ENCODE peak calls at places on chromosomes 6 and 20, in nine cellular contexts. One of them, this sample, is unnamed.

GRCh38 chr6:73652637-73653570 is 888 bp downstream of the SLC17A5 start:
- DNase-seq in cardiac muscle cell: peak; percentile 73
- DNase-seq in MM.1S: peak; percentile 79
- DNase-seq in NT2/D1: no peak
- DNase-seq in K562: peak; percentile 78
- DNase-seq in endodermal cell: peak; percentile 88
- DNase-seq in SJSA1: peak; percentile 60
- DNase-seq in psoas muscle: peak; percentile 25
- DNase-seq in pancreas: peak; percentile 49
- DNase-seq in this sample: peak; percentile 85

GRCh38 chr6:104566411-104566810 is 293.3 kb downstream of the HACE1 start:
- DNase-seq in cardiac muscle cell: no peak
- DNase-seq in MM.1S: no peak
- DNase-seq in NT2/D1: no peak
- DNase-seq in K562: no peak
- DNase-seq in endodermal cell: no peak
- DNase-seq in SJSA1: no peak
- DNase-seq in psoas muscle: no peak
- DNase-seq in pancreas: no peak
- DNase-seq in this sample: no peak

GRCh38 chr6:105993769-105994521 is 92.2 kb upstream of the PRDM1 start:
- DNase-seq in cardiac muscle cell: peak; percentile 42
- DNase-seq in MM.1S: peak; percentile 60
- DNase-seq in NT2/D1: no peak
- DNase-seq in K562: no peak
- DNase-seq in endodermal cell: peak; percentile 74
- DNase-seq in SJSA1: no peak
- DNase-seq in psoas muscle: peak; percentile 22
- DNase-seq in pancreas: no peak
- DNase-seq in this sample: peak; percentile 48

GRCh38 chr20:41258489-41258888 is 59.0 kb downstream of the ZHX3 start:
- DNase-seq in cardiac muscle cell: no peak
- DNase-seq in MM.1S: no peak
- DNase-seq in NT2/D1: no peak
- DNase-seq in K562: no peak
- DNase-seq in endodermal cell: no peak
- DNase-seq in SJSA1: no peak
- DNase-seq in psoas muscle: no peak
- DNase-seq in pancreas: no peak
- DNase-seq in this sample: no peak

GRCh38 chr6:135657207-135657606 is 159.7 kb upstream of the AHI1 start:
- DNase-seq in cardiac muscle cell: no peak
- DNase-seq in MM.1S: no peak
- DNase-seq in NT2/D1: no peak
- DNase-seq in K562: no peak
- DNase-seq in endodermal cell: no peak
- DNase-seq in SJSA1: no peak
- DNase-seq in psoas muscle: no peak
- DNase-seq in pancreas: no peak
- DNase-seq in this sample: no peak

GRCh38 chr20:46305331-46305972 is 2.8 kb downstream of the CDH22 start:
- DNase-seq in cardiac muscle cell: no peak
- DNase-seq in MM.1S: no peak
- DNase-seq in NT2/D1: no peak
- DNase-seq in K562: no peak
- DNase-seq in endodermal cell: no peak
- DNase-seq in SJSA1: no peak
- DNase-seq in psoas muscle: no peak
- DNase-seq in pancreas: peak; percentile 83
- DNase-seq in this sample: no peak

GRCh38 chr6:105898286-105898685 is 187.8 kb upstream of the PRDM1 start:
- DNase-seq in cardiac muscle cell: no peak
- DNase-seq in MM.1S: peak; percentile 19
- DNase-seq in NT2/D1: no peak
- DNase-seq in K562: no peak
- DNase-seq in endodermal cell: no peak
- DNase-seq in SJSA1: no peak
- DNase-seq in psoas muscle: no peak
- DNase-seq in pancreas: no peak
- DNase-seq in this sample: no peak

GRCh38 chr20:51487525-51488279 is 54.8 kb downstream of the NFATC2 start:
- DNase-seq in cardiac muscle cell: no peak
- DNase-seq in MM.1S: no peak
- DNase-seq in NT2/D1: no peak
- DNase-seq in K562: peak; percentile 18
- DNase-seq in endodermal cell: no peak
- DNase-seq in SJSA1: peak; percentile 79
- DNase-seq in psoas muscle: no peak
- DNase-seq in pancreas: no peak
- DNase-seq in this sample: no peak

GRCh38 chr20:23970049-23970448 is 18.5 kb downstream of the GGTLC1 start:
- DNase-seq in cardiac muscle cell: no peak
- DNase-seq in MM.1S: peak; percentile 53
- DNase-seq in NT2/D1: no peak
- DNase-seq in K562: no peak
- DNase-seq in endodermal cell: no peak
- DNase-seq in SJSA1: no peak
- DNase-seq in psoas muscle: no peak
- DNase-seq in pancreas: no peak
- DNase-seq in this sample: no peak

GRCh38 chr6:108492131-108492766 is 68.5 kb upstream of the FOXO3 start:
- DNase-seq in cardiac muscle cell: peak; percentile 22
- DNase-seq in MM.1S: peak; percentile 52
- DNase-seq in NT2/D1: peak; percentile 11
- DNase-seq in K562: peak; percentile 11
- DNase-seq in endodermal cell: no peak
- DNase-seq in SJSA1: no peak
- DNase-seq in psoas muscle: no peak
- DNase-seq in pancreas: no peak
- DNase-seq in this sample: peak; percentile 46

GRCh38 chr6:13299909-13300308 is 28.4 kb downstream of the TBC1D7 start:
- DNase-seq in cardiac muscle cell: no peak
- DNase-seq in MM.1S: no peak
- DNase-seq in NT2/D1: no peak
- DNase-seq in K562: no peak
- DNase-seq in endodermal cell: peak; percentile 33
- DNase-seq in SJSA1: no peak
- DNase-seq in psoas muscle: no peak
- DNase-seq in pancreas: no peak
- DNase-seq in this sample: no peak

GRCh38 chr6:44009425-44010321 is 117.6 kb downstream of the MRPL14 start:
- DNase-seq in cardiac muscle cell: no peak
- DNase-seq in MM.1S: no peak
- DNase-seq in NT2/D1: no peak
- DNase-seq in K562: no peak
- DNase-seq in endodermal cell: peak; percentile 40
- DNase-seq in SJSA1: no peak
- DNase-seq in psoas muscle: no peak
- DNase-seq in pancreas: no peak
- DNase-seq in this sample: no peak

GRCh38 chr20:10487354-10488115 is 52.4 kb downstream of the SLX4IP start:
- DNase-seq in cardiac muscle cell: no peak
- DNase-seq in MM.1S: no peak
- DNase-seq in NT2/D1: no peak
- DNase-seq in K562: no peak
- DNase-seq in endodermal cell: no peak
- DNase-seq in SJSA1: no peak
- DNase-seq in psoas muscle: no peak
- DNase-seq in pancreas: no peak
- DNase-seq in this sample: no peak

GRCh38 chr6:143698329-143698728 is 20.6 kb downstream of the PHACTR2 start:
- DNase-seq in cardiac muscle cell: no peak
- DNase-seq in MM.1S: no peak
- DNase-seq in NT2/D1: no peak
- DNase-seq in K562: no peak
- DNase-seq in endodermal cell: no peak
- DNase-seq in SJSA1: no peak
- DNase-seq in psoas muscle: no peak
- DNase-seq in pancreas: no peak
- DNase-seq in this sample: no peak
- H3K4me1 ChIP-seq in cardiac muscle cell: peaks cover 16% of the 10 kb centered on the region
- H3K4me1 ChIP-seq in MM.1S: no peaks in the 10 kb centered on the region
- H3K4me1 ChIP-seq in NT2/D1: no peaks in the 10 kb centered on the region
- H3K4me1 ChIP-seq in K562: peaks cover 16% of the 10 kb centered on the region
- H3K4me1 ChIP-seq in endodermal cell: peaks cover 15% of the 10 kb centered on the region
- H3K4me1 ChIP-seq in SJSA1: peaks cover 33% of the 10 kb centered on the region
- H3K4me1 ChIP-seq in psoas muscle: peaks cover 55% of the 10 kb centered on the region
- H3K4me1 ChIP-seq in pancreas: peaks cover 15% of the 10 kb centered on the region
- H3K4me1 ChIP-seq in this sample: peaks cover 69% of the 10 kb centered on the region

DNA sequence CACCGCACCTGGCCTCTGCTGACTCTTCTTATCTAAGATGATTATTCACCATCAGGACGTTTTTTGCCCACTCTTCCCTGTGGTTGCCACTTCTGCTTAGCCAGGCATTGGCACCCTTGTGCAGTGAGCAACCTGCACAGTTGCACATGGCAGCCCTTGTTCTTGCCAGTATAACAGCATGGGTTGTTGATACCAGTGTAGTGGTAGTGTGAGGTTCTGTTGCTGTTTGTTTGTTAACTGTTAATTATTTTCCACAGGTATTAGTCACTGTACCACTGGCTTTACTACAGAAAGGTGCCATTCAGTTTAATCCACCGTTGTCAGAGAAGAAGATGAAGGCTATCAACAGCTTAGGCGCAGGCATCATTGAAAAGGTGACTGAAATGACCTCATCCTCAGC is 52.1 kb downstream of the DEK start:
- DNase-seq in cardiac muscle cell: no peak
- DNase-seq in MM.1S: no peak
- DNase-seq in NT2/D1: no peak
- DNase-seq in K562: no peak
- DNase-seq in endodermal cell: no peak
- DNase-seq in SJSA1: no peak
- DNase-seq in psoas muscle: no peak
- DNase-seq in pancreas: no peak
- DNase-seq in this sample: no peak
- H3K4me1 ChIP-seq in cardiac muscle cell: peaks cover 19% of the 10 kb centered on the region
- H3K4me1 ChIP-seq in MM.1S: peaks cover 9% of the 10 kb centered on the region
- H3K4me1 ChIP-seq in NT2/D1: no peaks in the 10 kb centered on the region
- H3K4me1 ChIP-seq in K562: no peaks in the 10 kb centered on the region
- H3K4me1 ChIP-seq in endodermal cell: no peaks in the 10 kb centered on the region
- H3K4me1 ChIP-seq in SJSA1: peaks cover 14% of the 10 kb centered on the region
- H3K4me1 ChIP-seq in psoas muscle: no peaks in the 10 kb centered on the region
- H3K4me1 ChIP-seq in pancreas: no peaks in the 10 kb centered on the region
- H3K4me1 ChIP-seq in this sample: no peaks in the 10 kb centered on the region

GRCh38 chr20:17845701-17846475 is 122.7 kb downstream of the SNX5 start:
- DNase-seq in cardiac muscle cell: no peak
- DNase-seq in MM.1S: peak; percentile 71
- DNase-seq in NT2/D1: no peak
- DNase-seq in K562: no peak
- DNase-seq in endodermal cell: no peak
- DNase-seq in SJSA1: no peak
- DNase-seq in psoas muscle: no peak
- DNase-seq in pancreas: no peak
- DNase-seq in this sample: no peak

GRCh38 chr20:17844549-17845298 is 123.9 kb downstream of the SNX5 start:
- DNase-seq in cardiac muscle cell: no peak
- DNase-seq in MM.1S: no peak
- DNase-seq in NT2/D1: no peak
- DNase-seq in K562: no peak
- DNase-seq in endodermal cell: no peak
- DNase-seq in SJSA1: no peak
- DNase-seq in psoas muscle: no peak
- DNase-seq in pancreas: no peak
- DNase-seq in this sample: no peak

GRCh38 chr20:17841751-17842191 is 126.8 kb downstream of the SNX5 start:
- DNase-seq in cardiac muscle cell: no peak
- DNase-seq in MM.1S: no peak
- DNase-seq in NT2/D1: no peak
- DNase-seq in K562: no peak
- DNase-seq in endodermal cell: no peak
- DNase-seq in SJSA1: no peak
- DNase-seq in psoas muscle: peak; percentile 59
- DNase-seq in pancreas: no peak
- DNase-seq in this sample: no peak

GRCh38 chr20:17843246-17844132 is 125.1 kb downstream of the SNX5 start:
- DNase-seq in cardiac muscle cell: no peak
- DNase-seq in MM.1S: no peak
- DNase-seq in NT2/D1: no peak
- DNase-seq in K562: no peak
- DNase-seq in endodermal cell: no peak
- DNase-seq in SJSA1: peak; percentile 97
- DNase-seq in psoas muscle: peak; percentile 47
- DNase-seq in pancreas: no peak
- DNase-seq in this sample: no peak

DNA sequence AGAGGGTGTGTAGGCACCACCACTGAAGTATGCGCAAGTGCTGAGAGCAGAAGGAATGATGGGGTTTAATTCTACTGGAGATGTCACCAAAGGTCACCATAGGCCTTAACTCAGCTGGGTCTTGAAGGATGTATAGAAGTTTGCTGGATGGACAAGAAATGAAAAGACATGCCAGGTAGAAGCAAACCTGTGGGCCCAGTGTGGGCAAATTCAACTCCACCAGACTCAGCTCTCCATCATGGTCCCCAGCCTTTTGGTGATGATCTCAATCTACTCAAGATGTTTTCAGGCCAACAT is 124.5 kb downstream of the SNX5 start:
- DNase-seq in cardiac muscle cell: no peak
- DNase-seq in MM.1S: no peak
- DNase-seq in NT2/D1: no peak
- DNase-seq in K562: no peak
- DNase-seq in endodermal cell: no peak
- DNase-seq in SJSA1: no peak
- DNase-seq in psoas muscle: no peak
- DNase-seq in pancreas: no peak
- DNase-seq in this sample: no peak
- H3K4me1 ChIP-seq in cardiac muscle cell: peaks cover 3% of the 10 kb centered on the region
- H3K4me1 ChIP-seq in MM.1S: peaks cover 34% of the 10 kb centered on the region
- H3K4me1 ChIP-seq in NT2/D1: peaks cover 2% of the 10 kb centered on the region
- H3K4me1 ChIP-seq in K562: no peaks in the 10 kb centered on the region
- H3K4me1 ChIP-seq in endodermal cell: no peaks in the 10 kb centered on the region
- H3K4me1 ChIP-seq in SJSA1: peaks cover 62% of the 10 kb centered on the region
- H3K4me1 ChIP-seq in psoas muscle: no peaks in the 10 kb centered on the region
- H3K4me1 ChIP-seq in pancreas: no peaks in the 10 kb centered on the region
- H3K4me1 ChIP-seq in this sample: no peaks in the 10 kb centered on the region

DNA sequence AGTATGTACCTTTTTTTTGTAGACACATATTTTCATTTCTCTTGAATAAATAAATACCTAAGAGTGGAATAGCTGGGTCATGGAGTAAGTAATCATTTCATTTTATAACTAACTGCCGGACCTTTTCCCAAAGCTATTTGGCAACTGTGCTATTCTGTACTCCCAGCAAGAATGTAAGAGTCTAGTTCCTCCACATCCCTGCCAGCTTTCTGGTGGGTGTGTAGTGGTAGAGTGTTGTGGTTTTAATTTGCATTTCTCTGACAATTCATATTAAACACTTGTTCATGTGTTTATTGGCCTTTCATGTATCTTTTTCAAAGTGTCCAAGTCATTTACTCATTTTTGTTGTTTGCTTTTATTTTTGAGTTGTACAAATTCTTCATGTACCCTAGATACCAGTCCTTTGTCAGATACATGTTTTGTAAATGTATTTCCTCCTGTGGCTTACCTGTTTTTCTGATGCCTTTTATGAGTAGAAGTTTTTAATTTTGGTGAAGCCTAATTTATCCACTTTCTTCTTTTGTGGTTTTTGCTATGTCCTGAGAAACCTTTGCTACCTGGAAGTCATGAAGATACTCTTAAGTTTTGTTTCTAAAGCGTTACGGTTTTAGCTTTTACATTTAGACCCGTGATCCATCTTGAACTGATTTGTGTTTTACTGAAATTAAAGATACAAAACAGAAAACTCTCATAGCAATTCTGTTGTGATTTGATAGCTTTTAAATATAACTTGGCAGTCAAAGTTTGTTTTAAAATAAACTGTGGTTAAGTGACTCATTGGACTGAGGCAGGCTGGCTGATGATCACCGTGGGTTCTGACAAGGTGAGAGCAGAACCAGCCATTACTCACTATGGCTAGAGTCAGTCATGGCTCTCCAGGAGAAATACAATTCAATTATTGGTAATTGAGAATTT is 7.9 kb downstream of the MYLIP start:
- DNase-seq in cardiac muscle cell: no peak
- DNase-seq in MM.1S: no peak
- DNase-seq in NT2/D1: no peak
- DNase-seq in K562: no peak
- DNase-seq in endodermal cell: no peak
- DNase-seq in SJSA1: peak; percentile 66
- DNase-seq in psoas muscle: peak; percentile 38
- DNase-seq in pancreas: no peak
- DNase-seq in this sample: no peak
- H3K4me1 ChIP-seq in cardiac muscle cell: peaks cover 50% of the 10 kb centered on the region
- H3K4me1 ChIP-seq in MM.1S: peaks cover 46% of the 10 kb centered on the region
- H3K4me1 ChIP-seq in NT2/D1: no peaks in the 10 kb centered on the region
- H3K4me1 ChIP-seq in K562: peaks cover 40% of the 10 kb centered on the region
- H3K4me1 ChIP-seq in endodermal cell: peaks cover 12% of the 10 kb centered on the region
- H3K4me1 ChIP-seq in SJSA1: peaks cover 15% of the 10 kb centered on the region
- H3K4me1 ChIP-seq in psoas muscle: peaks cover 96% of the 10 kb centered on the region
- H3K4me1 ChIP-seq in pancreas: peaks cover 63% of the 10 kb centered on the region
- H3K4me1 ChIP-seq in this sample: peaks cover 47% of the 10 kb centered on the region

This sample was measured in GM23338.